ENCODE peak calls at places on chromosomes 7 and 10, in nine cellular contexts. I is AG09309, G is left lobe of liver, K is fibroblast of the conjunctiva, N is CD14-positive monocyte, T is neural crest cell, M is GM12865, V is posterior cingulate gyrus, J is right lobe of liver. B is an unnamed sample.

GRCh38 chr10:32923849-32924248 is 34.2 kb downstream of the ITGB1 start:
- DNase-seq in J (no peak), K (no peak), G (no peak), V (no peak), M (no peak), N (no peak), T (no peak), I (no peak), B (no peak)

GRCh38 chr10:113236998-113237397 is 287.0 kb downstream of the TCF7L2 start:
- DNase-seq in T (no peak), J (no peak), V (no peak), K (no peak), M (no peak), G (no peak), I (no peak), N (no peak), B (no peak)

GRCh38 chr7:129569326-129569725 is 42.2 kb upstream of the NRF1 start:
- DNase-seq in V (no peak), T (no peak), M (no peak), G (no peak), I (no peak), J (no peak), N (no peak), K (no peak), B (no peak)

GRCh38 chr7:30923009-30923773 is 11.5 kb downstream of the AQP1 start:
- DNase-seq in M (no peak), J (peak), N (peak), I (no peak), T (no peak), K (no peak), V (peak), G (peak), B (no peak)

GRCh38 chr7:132854238-132854637 is 227.7 kb downstream of the CHCHD3 start:
- DNase-seq in V (no peak), J (no peak), G (no peak), N (no peak), M (no peak), K (no peak), I (no peak), T (no peak), B (no peak)

GRCh38 chr10:31838065-31838464 is 90.6 kb downstream of the ARHGAP12 start:
- DNase-seq in I (no peak), M (peak), T (no peak), V (no peak), N (no peak), J (no peak), G (no peak), K (no peak), B (no peak)

GRCh38 chr7:38700111-38700510 is 68.9 kb upstream of the AMPH start:
- DNase-seq in V (no peak), I (no peak), K (no peak), N (no peak), T (no peak), G (no peak), M (no peak), J (no peak), B (no peak)

GRCh38 chr7:15747187-15748111 is 61.0 kb upstream of the MEOX2 start:
- DNase-seq in N (no peak), K (no peak), J (no peak), M (no peak), G (no peak), I (no peak), V (no peak), T (no peak), B (no peak)

GRCh38 chr7:99004216-99004615 is 125.9 kb downstream of the TRRAP start:
- DNase-seq in J (no peak), K (no peak), I (peak), V (no peak), M (no peak), T (no peak), N (no peak), G (peak), B (no peak)

GRCh38 chr7:146027243-146027642 is 89.4 kb upstream of the CNTNAP2 start:
- DNase-seq in M (no peak), G (no peak), T (no peak), J (no peak), K (no peak), N (no peak), I (no peak), V (no peak), B (no peak)

GRCh38 chr10:110273474-110273873 is 31.2 kb downstream of the SMNDC1 start:
- DNase-seq in I (peak), N (peak), M (peak), K (peak), J (peak), G (peak), V (no peak), T (no peak), B (no peak)

GRCh38 chr7:139422126-139422525 is 61.3 kb downstream of the KLRG2 start:
- DNase-seq in G (no peak), J (no peak), N (no peak), K (no peak), T (no peak), V (no peak), I (no peak), M (no peak), B (no peak)